ENCODE peak calls at places on chromosome 18, in eight cellular contexts. D is pancreas, X is GM20000, B is lower leg skin, O is fibroblast of the aortic adventitia, F is WERI-Rb-1, L is WTC11, V is nephron progenitor cell. T is an unnamed sample.
A peak's percentile ranks its signal among the peaks of the same experiment; 100 is the strongest.

GRCh38 chr18:59715966-59716369 is 18.7 kb upstream of the CCBE1 start:
- DNase-seq in D (no peak), X (no peak), B (no peak), O (peak; percentile 95), F (no peak), L (no peak), V (no peak), T (no peak)

GRCh38 chr18:75896865-75897264 is 469.4 kb upstream of the SMIM21 start:
- DNase-seq in D (no peak), X (no peak), B (no peak), O (no peak), F (peak; percentile 77), L (no peak), V (peak; percentile 26), T (peak; percentile 18)

GRCh38 chr18:69588301-69588700 is 187.6 kb downstream of the DOK6 start:
- DNase-seq in D (no peak), X (no peak), B (no peak), O (no peak), F (no peak), L (no peak), V (no peak), T (no peak)

GRCh38 chr18:79597176-79598045 is 82.2 kb upstream of the CTDP1 start:
- DNase-seq in D (no peak), X (no peak), B (peak; percentile 84), O (no peak), F (no peak), L (peak; percentile 6), V (peak; percentile 0), T (no peak)

GRCh38 chr18:12236934-12237832 is 17.0 kb upstream of the CIDEA start:
- DNase-seq in D (peak; percentile 83), X (peak; percentile 88), B (peak; percentile 94), O (peak; percentile 56), F (peak; percentile 80), L (peak; percentile 89), V (peak; percentile 90), T (peak; percentile 94)

GRCh38 chr18:22838639-22839487 is 94.3 kb upstream of the RBBP8 start:
- DNase-seq in D (no peak), X (peak; percentile 9), B (no peak), O (no peak), F (no peak), L (no peak), V (no peak), T (no peak)

GRCh38 chr18:58891753-58892152 is 27.1 kb downstream of the ZNF532 start:
- DNase-seq in D (no peak), X (no peak), B (no peak), O (no peak), F (no peak), L (no peak), V (no peak), T (no peak)

GRCh38 chr18:23155537-23155936 is 20.3 kb downstream of the CABLES1 start:
- DNase-seq in D (no peak), X (no peak), B (no peak), O (no peak), F (no peak), L (no peak), V (no peak), T (no peak)

GRCh38 chr18:24499814-24500601 is 39.6 kb downstream of the HRH4 start:
- DNase-seq in D (no peak), X (no peak), B (no peak), O (peak; percentile 58), F (no peak), L (no peak), V (no peak), T (no peak)

GRCh38 chr18:11004294-11004693 is 145.1 kb downstream of the PIEZO2 start:
- DNase-seq in D (no peak), X (no peak), B (no peak), O (peak; percentile 37), F (no peak), L (no peak), V (no peak), T (no peak)

GRCh38 chr18:72830109-72830508 is 37.7 kb downstream of the NETO1 start:
- DNase-seq in D (no peak), X (peak; percentile 15), B (no peak), O (no peak), F (no peak), L (peak; percentile 66), V (peak; percentile 85), T (peak; percentile 51)

GRCh38 chr18:28999711-29000110 is 822.8 kb upstream of the CDH2 start:
- DNase-seq in D (no peak), X (no peak), B (no peak), O (no peak), F (no peak), L (no peak), V (no peak), T (no peak)

GRCh38 chr18:68234676-68235075 is 480.2 kb downstream of the TMX3 start:
- DNase-seq in D (no peak), X (no peak), B (no peak), O (peak; percentile 31), F (no peak), L (no peak), V (no peak), T (no peak)

GRCh38 chr18:79100944-79101343 is 31.8 kb downstream of the ATP9B start:
- DNase-seq in D (no peak), X (no peak), B (no peak), O (no peak), F (no peak), L (no peak), V (no peak), T (no peak)

GRCh38 chr18:79294235-79294634 is 101.5 kb upstream of the NFATC1 start:
- DNase-seq in D (no peak), X (no peak), B (no peak), O (no peak), F (no peak), L (no peak), V (no peak), T (no peak)

GRCh38 chr18:50158866-50159653 is 35.9 kb downstream of the MYO5B start:
- DNase-seq in D (peak; percentile 42), X (no peak), B (no peak), O (no peak), F (no peak), L (no peak), V (no peak), T (no peak)

GRCh38 chr18:59056706-59057492 is 82.8 kb upstream of the SEC11C start:
- DNase-seq in D (peak; percentile 62), X (peak; percentile 45), B (peak; percentile 93), O (peak; percentile 76), F (peak; percentile 90), L (peak; percentile 85), V (peak; percentile 84), T (peak; percentile 88)

GRCh38 chr18:2881490-2882195 is 34.8 kb downstream of the EMILIN2 start:
- DNase-seq in D (no peak), X (no peak), B (peak; percentile 93), O (peak; percentile 97), F (no peak), L (no peak), V (peak; percentile 31), T (no peak)

GRCh38 chr18:44735071-44735470 is 54.4 kb downstream of the SETBP1 start:
- DNase-seq in D (no peak), X (no peak), B (no peak), O (no peak), F (no peak), L (no peak), V (no peak), T (no peak)

GRCh38 chr18:41690332-41691110 is 264.5 kb upstream of the PIK3C3 start:
- DNase-seq in D (no peak), X (no peak), B (no peak), O (no peak), F (no peak), L (no peak), V (no peak), T (no peak)

GRCh38 chr18:44714376-44714775 is 33.7 kb downstream of the SETBP1 start:
- DNase-seq in D (no peak), X (no peak), B (no peak), O (no peak), F (no peak), L (no peak), V (no peak), T (no peak)

GRCh38 chr18:28890796-28891195 is 713.9 kb upstream of the CDH2 start:
- DNase-seq in D (no peak), X (no peak), B (no peak), O (no peak), F (peak; percentile 53), L (no peak), V (no peak), T (no peak)

GRCh38 chr18:52715961-52716360 is 376.0 kb downstream of the DCC start:
- DNase-seq in D (no peak), X (no peak), B (no peak), O (no peak), F (no peak), L (no peak), V (no peak), T (no peak)

GRCh38 chr18:51437280-51438271 is 240.1 kb upstream of the MEX3C start:
- DNase-seq in D (no peak), X (no peak), B (no peak), O (no peak), F (no peak), L (no peak), V (no peak), T (no peak)
- TF ChIP-seq CTCF in D (no peak), X (no peak), B (no peak), O (no peak), F (no peak), L (no peak), V (no peak), T (no peak)

DNA sequence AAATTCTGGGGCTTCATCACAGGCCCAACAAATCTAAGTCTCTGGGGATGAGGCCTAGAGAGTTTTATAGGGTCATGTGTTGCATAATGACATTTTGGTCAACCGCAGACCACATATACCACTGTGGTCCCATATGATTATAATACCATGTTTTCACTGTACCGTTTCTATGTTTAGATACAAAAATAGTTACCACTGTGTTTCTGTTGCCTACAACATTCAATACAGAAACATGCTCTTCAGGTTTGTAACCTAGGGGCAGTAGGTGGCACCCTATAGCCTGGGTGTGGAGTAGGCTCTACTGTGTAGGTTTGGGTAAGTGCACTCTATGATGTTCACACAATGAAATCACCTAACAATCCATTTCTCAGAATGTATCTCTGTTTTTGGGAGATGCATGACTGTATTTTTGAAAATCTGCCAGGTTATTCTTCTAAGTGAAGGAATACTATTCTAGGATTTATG is 485.2 kb downstream of the PTPRM start:
- DNase-seq in D (no peak), X (no peak), B (no peak), O (peak; percentile 75), F (no peak), L (no peak), V (no peak), T (no peak)
- TF ChIP-seq CTCF in D (no peak), X (no peak), B (no peak), O (no peak), F (no peak), L (no peak), V (no peak), T (no peak)

DNA sequence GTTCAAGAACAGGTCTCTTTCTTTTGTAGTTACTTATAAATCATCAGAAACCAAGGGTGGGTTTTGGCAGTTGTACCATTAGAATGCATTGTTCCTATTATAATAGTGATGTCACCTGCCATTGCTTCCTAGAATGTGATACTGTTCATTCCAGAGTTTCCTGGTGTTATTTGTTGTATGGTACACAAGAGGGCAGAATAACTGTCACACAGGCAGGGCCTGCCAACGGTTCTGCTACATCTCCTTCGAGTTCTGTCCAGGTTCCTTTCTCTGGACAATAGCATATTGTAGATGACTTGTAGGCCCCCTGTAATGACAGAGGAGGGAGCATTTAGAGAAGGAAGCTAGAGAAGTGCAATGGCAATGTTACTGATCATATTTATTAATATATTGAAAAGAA is 98.3 kb downstream of the KLHL14 start:
- DNase-seq in D (no peak), X (no peak), B (no peak), O (no peak), F (no peak), L (no peak), V (no peak), T (no peak)
- TF ChIP-seq CTCF in D (no peak), X (no peak), B (no peak), O (no peak), F (peak; percentile 32), L (peak; percentile 18), V (no peak), T (peak; percentile 40)

GRCh38 chr18:13811993-13812392 is 12.0 kb upstream of the MC5R start:
- DNase-seq in D (no peak), X (no peak), B (peak; percentile 53), O (no peak), F (no peak), L (no peak), V (no peak), T (no peak)
- TF ChIP-seq CTCF in D (no peak), X (no peak), B (no peak), O (no peak), F (peak; percentile 35), L (peak; percentile 14), V (peak; percentile 27), T (peak; percentile 27)